ENCODE peak calls at places on chromosome 20, in eight cellular contexts. H, Y, V, M, P, J, W and S are unnamed samples.

GRCh38 chr20:57620274-57620990 is at the start of gene ZBP1:
- DNase-seq in Y (no peak), H (no peak), P (no peak), W (no peak), J (no peak), M (no peak), V (no peak), S (no peak)

GRCh38 chr20:1241456-1241855 is 15.6 kb downstream of the RAD21L1 start:
- DNase-seq in M (no peak), H (no peak), W (no peak), V (no peak), J (no peak), P (no peak), Y (no peak), S (no peak)

GRCh38 chr20:50551288-50551687 is 41.1 kb downstream of the PTPN1 start:
- DNase-seq in M (no peak), H (no peak), P (no peak), W (no peak), Y (no peak), V (no peak), J (no peak), S (peak; percentile 58)

GRCh38 chr20:32538526-32538918 is 46.6 kb downstream of the NOL4L start:
- DNase-seq in J (peak; percentile 51), W (peak; percentile 70), V (no peak), P (peak; percentile 67), M (no peak), Y (no peak), H (no peak), S (no peak)

GRCh38 chr20:45336530-45337366 is 11.5 kb downstream of the SDC4 start:
- DNase-seq in P (peak; percentile 78), Y (no peak), J (peak; percentile 99), M (no peak), H (peak; percentile 97), V (peak; percentile 98), W (no peak), S (peak; percentile 98)

GRCh38 chr20:62772103-62772611 is 24.1 kb upstream of the MRGBP start:
- DNase-seq in Y (no peak), J (no peak), H (no peak), P (no peak), M (no peak), V (no peak), W (no peak), S (no peak)

GRCh38 chr20:56409521-56409920 is 2.5 kb upstream of the CASS4 start:
- DNase-seq in Y (no peak), P (no peak), J (peak; percentile 26), H (no peak), M (no peak), V (no peak), W (no peak), S (no peak)

GRCh38 chr20:10955166-10955565 is 281.4 kb upstream of the JAG1 start:
- DNase-seq in W (no peak), M (no peak), Y (no peak), J (no peak), H (peak; percentile 26), P (no peak), V (no peak), S (no peak)

GRCh38 chr20:63080411-63080810 is 73.6 kb upstream of the BHLHE23 start:
- DNase-seq in P (no peak), Y (no peak), W (no peak), V (no peak), H (no peak), M (no peak), J (no peak), S (no peak)

GRCh38 chr20:10313215-10313614 is 94.6 kb downstream of the SNAP25 start:
- DNase-seq in H (peak; percentile 50), Y (no peak), J (no peak), W (no peak), P (no peak), V (no peak), M (no peak), S (no peak)

GRCh38 chr20:11703119-11703518 is 214.6 kb upstream of the BTBD3 start:
- DNase-seq in H (no peak), M (no peak), V (no peak), P (no peak), Y (no peak), J (no peak), W (no peak), S (no peak)

GRCh38 chr20:36120241-36120640 is 34.3 kb upstream of the EPB41L1 start:
- DNase-seq in M (no peak), H (no peak), J (no peak), V (no peak), W (no peak), P (no peak), Y (no peak), S (no peak)

GRCh38 chr20:11912013-11912663 is 5.6 kb upstream of the BTBD3 start:
- DNase-seq in P (peak; percentile 9), W (peak; percentile 29), V (peak; percentile 30), M (peak; percentile 16), H (no peak), J (peak; percentile 19), Y (no peak), S (no peak)

GRCh38 chr20:50582092-50582491 is 71.9 kb downstream of the PTPN1 start:
- DNase-seq in W (no peak), M (no peak), H (no peak), J (no peak), Y (no peak), P (no peak), V (no peak), S (no peak)

GRCh38 chr20:3304456-3304855 is 65.5 kb upstream of the SLC4A11 start:
- DNase-seq in M (no peak), H (no peak), W (no peak), Y (no peak), P (no peak), V (no peak), J (no peak), S (no peak)

GRCh38 chr20:5131502-5131901 is 4.7 kb downstream of the CDS2 start:
- DNase-seq in J (no peak), P (no peak), M (no peak), H (no peak), W (no peak), V (no peak), Y (no peak), S (no peak)

DNA sequence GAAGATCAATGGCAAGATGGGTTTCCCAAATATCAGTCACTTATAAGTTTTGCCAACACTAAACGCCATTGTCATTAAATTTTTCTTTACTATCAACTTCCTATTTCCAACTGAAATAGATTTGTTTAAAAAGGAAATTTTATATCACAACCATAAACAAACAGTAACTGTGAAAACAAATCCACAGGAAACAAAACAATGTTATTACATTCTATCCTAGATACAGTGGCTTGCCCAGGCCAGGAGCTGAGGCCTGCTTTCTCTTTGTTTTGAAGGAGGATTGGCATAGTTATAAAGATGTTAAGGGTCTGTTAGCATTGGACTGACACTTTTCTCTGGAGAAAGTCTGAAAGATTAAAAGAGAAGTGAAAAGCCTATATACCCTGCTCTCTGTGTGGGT is 24.9 kb downstream of the PPP1R16B start:
- DNase-seq in P (no peak), M (peak; percentile 72), Y (no peak), W (no peak), V (no peak), H (no peak), J (no peak), S (no peak)
- H4K20me1 ChIP-seq in P (no peaks in the 10 kb centered on the region), M (peaks cover 3% of the 10 kb centered on the region), Y (no peaks in the 10 kb centered on the region), W (no peaks in the 10 kb centered on the region), V (no peaks in the 10 kb centered on the region), H (no peaks in the 10 kb centered on the region), J (no peaks in the 10 kb centered on the region), S (no peaks in the 10 kb centered on the region)

GRCh38 chr20:46898433-46898832 is 3.8 kb downstream of the EYA2 start:
- DNase-seq in M (no peak), V (no peak), W (no peak), H (no peak), P (no peak), J (no peak), Y (no peak), S (no peak)

GRCh38 chr20:46899619-46900018 is 5.0 kb downstream of the EYA2 start:
- DNase-seq in H (no peak), P (no peak), W (no peak), Y (no peak), V (no peak), M (no peak), J (no peak), S (no peak)

GRCh38 chr20:46895906-46896242 is 1.2 kb downstream of the EYA2 start:
- DNase-seq in Y (no peak), H (no peak), P (no peak), W (no peak), M (no peak), J (no peak), V (no peak), S (no peak)

GRCh38 chr20:46894971-46895905 is 595 bp downstream of the EYA2 start:
- DNase-seq in M (no peak), V (peak; percentile 31), J (peak; percentile 41), W (peak; percentile 67), Y (no peak), P (peak; percentile 17), H (peak; percentile 17), S (peak; percentile 25)

DNA sequence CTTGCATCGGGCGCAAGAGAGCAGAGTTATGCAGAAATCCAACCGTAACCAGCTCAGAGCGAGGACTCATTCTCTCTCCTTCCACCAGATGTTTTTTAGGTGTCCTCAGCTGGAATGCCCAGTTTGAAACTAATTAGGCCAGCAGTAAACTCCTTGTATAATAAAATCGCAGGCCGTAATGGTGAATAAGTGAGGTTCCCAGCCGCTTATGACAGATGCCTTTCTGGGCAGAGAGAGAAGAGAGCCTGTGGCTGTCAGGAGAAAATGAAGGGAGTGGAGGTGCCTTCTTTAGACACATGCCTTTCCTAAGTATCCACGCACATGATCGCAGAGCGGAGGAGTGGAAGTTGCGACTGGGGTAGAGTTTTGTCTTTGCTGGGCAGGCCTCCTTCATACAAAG is 2.8 kb downstream of the EYA2 start:
- DNase-seq in H (no peak), J (no peak), Y (no peak), V (no peak), P (no peak), W (no peak), M (no peak), S (no peak)
- TF ChIP-seq EZH2 in H (no peak), J (no peak), Y (no peak), V (no peak), P (no peak), W (no peak), M (no peak), S (no peak)

DNA sequence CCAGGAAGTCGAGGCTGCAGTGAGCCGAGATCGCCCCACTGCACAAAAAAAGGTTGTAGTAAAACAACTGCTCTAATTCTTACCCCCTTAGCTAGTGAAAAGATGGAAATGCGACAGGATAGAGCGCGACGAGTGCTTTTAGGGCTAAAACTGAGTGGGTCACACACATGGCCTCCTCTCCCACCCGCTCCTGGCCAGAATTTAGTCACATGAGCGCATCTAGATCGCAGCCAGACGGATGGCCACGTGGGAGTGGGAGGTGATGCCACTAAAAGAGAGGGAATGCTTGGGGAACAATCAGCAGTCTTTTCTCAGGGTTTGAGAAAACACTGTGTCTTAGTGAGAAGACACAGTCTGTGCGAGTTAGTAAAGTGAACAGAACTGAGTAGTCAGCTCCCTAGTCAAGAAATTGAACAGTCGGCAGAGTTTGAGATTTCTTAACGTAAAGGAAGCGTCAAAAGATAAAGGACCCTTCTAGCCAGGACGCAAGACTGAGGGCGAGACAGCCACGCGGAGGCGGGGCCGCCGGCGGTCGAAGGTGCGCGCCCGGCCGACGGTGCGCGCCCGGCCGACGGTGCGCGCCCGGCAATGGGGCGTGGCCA is 664 bp upstream of the ACTR5 start:
- DNase-seq in M (no peak), W (no peak), P (no peak), J (peak; percentile 30), Y (no peak), V (peak; percentile 89), H (no peak), S (no peak)
- H2AFZ ChIP-seq in M (peak overlapping the region; percentile 46), W (peak overlapping the region; percentile 94), P (peak overlapping the region; percentile 47), J (peak overlapping the region; percentile 96), Y (peak overlapping the region; percentile 75), V (peak overlapping the region; percentile 94), H (peak overlapping the region; percentile 56), S (peak overlapping the region; percentile 100)

GRCh38 chr20:49140411-49140810 is 47.7 kb downstream of the STAU1 start:
- DNase-seq in M (no peak), H (no peak), P (no peak), Y (no peak), V (no peak), J (peak; percentile 27), W (no peak), S (no peak)
- H4K20me1 ChIP-seq in M (peaks cover 4% of the 10 kb centered on the region), H (no peaks in the 10 kb centered on the region), P (no peaks in the 10 kb centered on the region), Y (no peaks in the 10 kb centered on the region), V (no peaks in the 10 kb centered on the region), J (no peaks in the 10 kb centered on the region), W (peaks cover 31% of the 10 kb centered on the region), S (no peaks in the 10 kb centered on the region)